ENCODE peak calls at places on chromosome 12, in nine cellular contexts. One of them, this sample, is unnamed.

GRCh38 chr12:109994262-109995175 is 1.6 kb downstream of the GIT2 start:
- DNase-seq in neural crest cell: no peak
- DNase-seq in ACHN: no peak
- DNase-seq in amygdala: no peak
- DNase-seq in lower leg skin: no peak
- DNase-seq in AG04450: no peak
- DNase-seq in hypothalamus: no peak
- DNase-seq in osteoblast: no peak
- DNase-seq in G401: peak; percentile 17
- DNase-seq in this sample: no peak

GRCh38 chr12:7853557-7853956 is 19.2 kb downstream of the SLC2A14 start:
- DNase-seq in neural crest cell: no peak
- DNase-seq in ACHN: no peak
- DNase-seq in amygdala: no peak
- DNase-seq in lower leg skin: no peak
- DNase-seq in AG04450: no peak
- DNase-seq in hypothalamus: no peak
- DNase-seq in osteoblast: no peak
- DNase-seq in G401: no peak
- DNase-seq in this sample: no peak

GRCh38 chr12:109885616-109886015 is 5.3 kb upstream of the GLTP start:
- DNase-seq in neural crest cell: no peak
- DNase-seq in ACHN: no peak
- DNase-seq in amygdala: no peak
- DNase-seq in lower leg skin: no peak
- DNase-seq in AG04450: no peak
- DNase-seq in hypothalamus: no peak
- DNase-seq in osteoblast: no peak
- DNase-seq in G401: no peak
- DNase-seq in this sample: no peak

GRCh38 chr12:27387473-27387872 is 54.8 kb downstream of the BMAL2 start:
- DNase-seq in neural crest cell: no peak
- DNase-seq in ACHN: peak; percentile 57
- DNase-seq in amygdala: no peak
- DNase-seq in lower leg skin: no peak
- DNase-seq in AG04450: no peak
- DNase-seq in hypothalamus: no peak
- DNase-seq in osteoblast: no peak
- DNase-seq in G401: no peak
- DNase-seq in this sample: no peak

GRCh38 chr12:22100952-22101748 is 55.1 kb downstream of the CMAS start:
- DNase-seq in neural crest cell: peak; percentile 28
- DNase-seq in ACHN: peak; percentile 79
- DNase-seq in amygdala: peak; percentile 65
- DNase-seq in lower leg skin: no peak
- DNase-seq in AG04450: peak; percentile 15
- DNase-seq in hypothalamus: peak; percentile 16
- DNase-seq in osteoblast: no peak
- DNase-seq in G401: peak; percentile 54
- DNase-seq in this sample: no peak

GRCh38 chr12:67447180-67447579 is 178.0 kb downstream of the CAND1 start:
- DNase-seq in neural crest cell: no peak
- DNase-seq in ACHN: no peak
- DNase-seq in amygdala: no peak
- DNase-seq in lower leg skin: no peak
- DNase-seq in AG04450: no peak
- DNase-seq in hypothalamus: no peak
- DNase-seq in osteoblast: no peak
- DNase-seq in G401: no peak
- DNase-seq in this sample: no peak

GRCh38 chr12:10067942-10068341 is 30.8 kb downstream of the CLEC1A start:
- DNase-seq in neural crest cell: no peak
- DNase-seq in ACHN: no peak
- DNase-seq in amygdala: no peak
- DNase-seq in lower leg skin: no peak
- DNase-seq in AG04450: no peak
- DNase-seq in hypothalamus: no peak
- DNase-seq in osteoblast: no peak
- DNase-seq in G401: no peak
- DNase-seq in this sample: no peak

GRCh38 chr12:79262938-79263337 is 398.4 kb downstream of the SYT1 start:
- DNase-seq in neural crest cell: no peak
- DNase-seq in ACHN: no peak
- DNase-seq in amygdala: no peak
- DNase-seq in lower leg skin: no peak
- DNase-seq in AG04450: no peak
- DNase-seq in hypothalamus: no peak
- DNase-seq in osteoblast: no peak
- DNase-seq in G401: no peak
- DNase-seq in this sample: no peak

GRCh38 chr12:12127304-12127703 is 56.6 kb downstream of the BCL2L14 start:
- DNase-seq in neural crest cell: no peak
- DNase-seq in ACHN: no peak
- DNase-seq in amygdala: no peak
- DNase-seq in lower leg skin: no peak
- DNase-seq in AG04450: no peak
- DNase-seq in hypothalamus: no peak
- DNase-seq in osteoblast: no peak
- DNase-seq in G401: no peak
- DNase-seq in this sample: no peak

GRCh38 chr12:77133566-77133965 is 68.2 kb upstream of the E2F7 start:
- DNase-seq in neural crest cell: peak; percentile 66
- DNase-seq in ACHN: peak; percentile 82
- DNase-seq in amygdala: no peak
- DNase-seq in lower leg skin: no peak
- DNase-seq in AG04450: no peak
- DNase-seq in hypothalamus: no peak
- DNase-seq in osteoblast: no peak
- DNase-seq in G401: no peak
- DNase-seq in this sample: no peak

This sample was measured in cerebellum.